ENCODE peak calls at places on chromosomes 1 and 21, in eight cellular contexts. Y is transverse colon, J is A549, C is PC-9, G is upper lobe of right lung, Q is AG04449, L is GM13976, O is body of pancreas. T is an unnamed sample.

GRCh38 chr1:111754964-111755320 is 759 bp upstream of the DDX20 start:
- DNase-seq in Y (peak), C (peak), J (peak), O (peak), Q (no peak), L (no peak), G (peak), T (peak)

GRCh38 chr1:30936541-30937171 is 28.1 kb upstream of the SDC3 start:
- DNase-seq in O (no peak), L (no peak), G (no peak), J (no peak), Q (no peak), Y (no peak), C (no peak), T (no peak)

GRCh38 chr1:223695941-223696340 is 16.4 kb upstream of the CAPN2 start:
- DNase-seq in J (no peak), Y (no peak), L (no peak), C (no peak), Q (no peak), O (no peak), G (no peak), T (no peak)

GRCh38 chr21:32733356-32733755 is 5.5 kb upstream of the SYNJ1 start:
- DNase-seq in L (no peak), Y (no peak), C (no peak), Q (no peak), J (no peak), O (no peak), G (no peak), T (peak)

GRCh38 chr1:2313651-2314296 is 77.6 kb downstream of the MORN1 start:
- DNase-seq in C (no peak), L (no peak), O (no peak), Q (no peak), J (no peak), G (no peak), Y (no peak), T (no peak)

GRCh38 chr1:150473659-150474058 is 13.6 kb upstream of the TARS2 start:
- DNase-seq in Q (no peak), L (no peak), C (no peak), J (no peak), G (no peak), O (no peak), Y (no peak), T (no peak)

GRCh38 chr1:240719953-240720700 is 108.2 kb upstream of the GREM2 start:
- DNase-seq in G (no peak), Y (no peak), C (no peak), O (no peak), J (no peak), Q (no peak), L (no peak), T (no peak)

GRCh38 chr21:42187976-42188653 is 30.8 kb upstream of the ABCG1 start:
- DNase-seq in L (peak), C (no peak), O (no peak), Q (no peak), J (no peak), G (no peak), Y (peak), T (peak)

GRCh38 chr1:246304468-246305259 is 202.4 kb downstream of the SMYD3 start:
- DNase-seq in C (no peak), Y (no peak), G (no peak), O (no peak), Q (no peak), J (no peak), L (no peak), T (no peak)

GRCh38 chr1:145884675-145885074 is 991 bp downstream of the ANKRD35 start:
- DNase-seq in J (no peak), Q (peak), C (no peak), O (no peak), G (no peak), Y (no peak), L (no peak), T (no peak)

GRCh38 chr1:18879791-18880309 is 20.4 kb upstream of the TAS1R2 start:
- DNase-seq in J (no peak), Q (no peak), L (no peak), G (no peak), O (no peak), C (no peak), Y (no peak), T (no peak)

GRCh38 chr1:121522061-121522759 is 337.4 kb downstream of the SRGAP2C start:
- DNase-seq in C (no peak), J (peak), L (no peak), Y (no peak), Q (no peak), O (peak), G (no peak), T (no peak)

DNA sequence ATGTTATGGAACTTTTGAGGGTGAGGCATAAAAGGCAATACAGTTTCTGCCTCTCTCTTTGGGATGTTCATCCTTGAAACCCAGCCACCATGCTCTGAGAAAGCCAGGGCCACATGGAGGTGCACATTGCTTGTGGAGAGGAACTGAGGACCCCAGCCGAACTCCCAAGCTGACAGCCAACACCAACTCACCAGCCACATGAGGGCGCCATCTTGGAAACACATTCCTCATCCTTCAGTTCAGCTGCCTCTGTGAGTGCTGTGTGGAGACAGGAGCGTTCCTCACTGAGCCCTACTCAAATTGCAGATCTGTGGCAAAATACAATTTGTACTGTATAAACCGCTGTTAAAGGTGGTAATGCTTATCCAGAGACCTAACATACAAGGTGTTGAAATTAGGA is 137.5 kb downstream of the GABPA start:
- DNase-seq in Q (no peak), L (no peak), J (no peak), C (no peak), O (no peak), G (no peak), Y (no peak), T (no peak)
- TF ChIP-seq CTCF in Q (no peak), L (no peak), J (no peak), C (no peak), O (no peak), G (no peak), Y (no peak), T (no peak)

GRCh38 chr1:173410794-173411236 is 66.3 kb upstream of the PRDX6 start:
- DNase-seq in C (no peak), Q (no peak), J (no peak), Y (no peak), G (no peak), O (no peak), L (peak), T (peak)

GRCh38 chr1:173409613-173410012 is 67.5 kb upstream of the PRDX6 start:
- DNase-seq in O (no peak), Y (peak), G (peak), C (no peak), L (no peak), J (no peak), Q (peak), T (no peak)

GRCh38 chr1:173410133-173410793 is 66.9 kb upstream of the PRDX6 start:
- DNase-seq in Y (no peak), G (no peak), Q (no peak), L (no peak), J (no peak), O (no peak), C (no peak), T (peak)

GRCh38 chr1:173407846-173408245 is 69.3 kb upstream of the PRDX6 start:
- DNase-seq in O (no peak), G (no peak), Q (no peak), J (no peak), L (no peak), Y (no peak), C (no peak), T (no peak)

DNA sequence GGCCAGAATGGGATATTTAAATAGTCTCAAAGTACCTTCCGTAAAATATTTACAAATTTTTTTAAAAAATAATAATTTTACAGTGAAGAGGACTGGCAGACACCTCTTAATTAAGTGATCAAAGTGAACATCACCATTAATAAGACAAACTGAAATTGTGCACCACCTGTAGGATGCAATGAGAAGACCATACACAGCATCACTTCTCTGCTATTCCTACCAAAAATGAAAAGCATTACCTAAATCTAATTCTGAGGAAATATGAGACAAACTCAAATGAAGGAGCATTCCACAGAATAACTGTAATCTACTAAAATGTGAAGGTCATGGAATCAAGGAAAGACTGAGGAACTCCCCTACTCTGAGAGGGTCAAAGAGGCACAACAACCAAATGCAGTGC is 68.2 kb upstream of the PRDX6 start:
- DNase-seq in C (no peak), Q (no peak), G (no peak), J (no peak), O (no peak), L (no peak), Y (no peak), T (no peak)
- TF ChIP-seq CTCF in C (no peak), Q (no peak), G (no peak), J (no peak), O (no peak), L (no peak), Y (no peak), T (peak)

GRCh38 chr21:26888256-26888655 is 43.0 kb upstream of the ADAMTS1 start:
- DNase-seq in C (no peak), L (no peak), J (no peak), G (no peak), Q (no peak), O (no peak), Y (no peak), T (no peak)
- TF ChIP-seq CTCF in C (no peak), L (no peak), J (no peak), G (no peak), Q (no peak), O (no peak), Y (no peak), T (no peak)

DNA sequence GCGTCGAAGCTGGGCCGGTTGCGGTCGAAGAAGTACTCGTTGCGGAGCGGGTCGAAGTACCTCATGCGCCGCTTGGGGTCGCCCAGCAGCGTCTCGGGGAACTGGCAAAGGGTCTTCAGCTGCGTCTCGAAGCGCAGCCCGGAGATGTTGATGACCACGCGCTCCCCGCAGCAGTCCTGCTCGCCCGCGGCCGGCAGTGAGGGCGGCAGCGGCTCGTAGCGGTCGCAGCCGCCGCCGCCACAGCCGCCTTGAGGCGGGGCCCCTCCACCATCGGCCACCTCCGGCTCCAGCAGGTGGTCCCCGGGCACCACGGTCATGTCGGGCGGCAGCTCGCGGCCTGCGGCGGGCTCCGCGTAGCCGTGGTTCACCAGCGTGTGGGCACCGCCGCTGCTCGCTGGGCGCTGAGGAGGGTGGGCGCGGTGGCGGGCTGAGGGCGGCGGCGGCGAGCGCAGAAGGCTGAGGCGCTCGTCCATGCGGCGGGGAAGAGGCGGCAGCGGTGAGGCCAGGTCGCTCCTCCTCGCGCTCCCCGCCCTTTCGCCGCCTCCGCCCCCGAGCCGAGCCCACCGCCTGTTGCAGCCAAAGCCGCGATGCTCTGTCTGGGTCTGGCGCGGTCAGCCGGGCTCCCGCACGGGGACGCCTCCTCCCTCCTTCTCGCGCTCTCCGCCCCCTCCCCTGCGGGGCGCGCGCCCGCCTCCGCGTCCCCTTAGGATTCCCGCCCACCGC is at the start of gene KCNA3:
- DNase-seq in G (peak), Y (peak), O (peak), C (no peak), L (peak), J (no peak), Q (no peak), T (peak)
- TF ChIP-seq CTCF in G (peak), Y (no peak), O (no peak), C (no peak), L (no peak), J (no peak), Q (no peak), T (peak)

DNA sequence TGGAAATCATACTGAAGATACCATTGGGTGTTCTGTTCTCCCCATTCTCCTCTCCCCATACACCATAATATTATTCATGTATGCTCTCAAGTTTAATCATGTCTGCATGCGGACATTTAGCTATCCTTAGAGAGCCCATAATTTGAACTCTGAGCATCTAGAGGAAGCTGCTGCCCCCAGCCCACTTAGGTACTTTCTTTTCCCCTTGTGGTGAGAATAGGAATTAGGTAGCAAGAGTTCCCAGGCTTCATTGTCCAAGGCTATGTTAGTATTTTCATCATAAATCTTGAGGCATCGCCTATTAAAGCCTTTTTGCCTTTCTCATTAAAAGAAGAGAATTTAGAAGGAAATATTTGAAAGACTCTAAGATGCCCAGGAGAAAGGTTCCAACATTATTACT is 96.3 kb downstream of the ROR1 start:
- DNase-seq in G (no peak), O (no peak), C (no peak), Y (no peak), L (no peak), J (no peak), Q (no peak), T (no peak)
- TF ChIP-seq CTCF in G (no peak), O (no peak), C (no peak), Y (no peak), L (no peak), J (no peak), Q (no peak), T (no peak)

DNA sequence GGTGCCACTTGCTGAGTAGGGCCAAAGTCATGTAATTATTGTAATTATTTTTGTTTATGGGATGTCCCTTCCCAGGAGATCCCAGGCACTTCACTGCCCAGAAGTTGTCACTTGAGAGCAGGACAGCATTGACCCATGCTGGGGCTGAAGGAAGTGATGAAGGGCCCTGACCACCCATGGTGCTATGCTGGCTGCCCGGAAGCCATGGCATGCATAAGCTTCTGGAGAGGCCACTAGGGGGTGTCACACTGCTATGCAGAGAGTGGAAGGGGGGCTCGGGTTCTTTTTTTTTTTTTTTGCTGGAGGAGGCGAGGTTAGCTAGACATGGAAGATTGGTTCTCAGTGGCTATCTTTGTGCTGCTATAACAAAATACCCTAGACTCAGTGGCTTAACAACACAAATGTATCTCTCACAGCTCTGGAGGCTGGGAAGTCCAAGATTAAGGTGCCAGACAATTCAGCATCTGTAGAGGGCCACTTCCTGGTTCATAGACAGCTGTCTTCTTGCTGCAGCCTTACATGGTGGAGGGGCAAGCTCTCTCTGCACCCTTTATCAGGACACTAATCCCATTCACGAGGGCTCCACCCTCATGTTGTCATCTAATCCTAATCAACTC is 84.9 kb downstream of the CNIH3 start:
- DNase-seq in Y (no peak), Q (no peak), O (no peak), G (no peak), C (no peak), J (peak), L (peak), T (peak)
- TF ChIP-seq CTCF in Y (no peak), Q (peak), O (no peak), G (peak), C (peak), J (no peak), L (peak), T (peak)

DNA sequence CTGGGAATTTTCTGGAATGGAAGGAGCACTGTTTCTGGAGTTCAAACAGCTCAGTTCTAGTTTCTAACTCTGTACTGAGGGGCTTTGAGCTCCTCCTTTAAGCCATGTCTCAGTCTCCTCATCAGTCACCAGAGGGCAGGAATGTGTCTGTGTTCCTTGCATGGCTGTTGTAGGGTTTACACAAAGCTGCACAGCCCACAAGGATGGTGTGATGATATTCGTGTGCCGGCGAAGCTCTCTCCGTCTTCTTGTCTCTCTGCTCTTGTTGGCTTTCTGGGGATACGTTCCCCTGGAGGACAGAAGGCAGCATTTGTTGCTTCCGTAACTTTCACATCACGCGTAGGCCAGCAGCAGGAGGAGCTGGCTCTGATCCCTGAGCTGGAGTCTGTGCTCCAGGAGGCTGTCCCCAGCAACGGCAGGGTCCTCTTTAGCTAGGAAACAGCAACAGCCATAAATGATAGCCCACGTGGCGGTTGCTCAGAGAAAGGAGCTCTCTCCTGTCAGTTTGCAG is 189.3 kb upstream of the VAMP3 start:
- DNase-seq in J (no peak), Y (no peak), G (no peak), Q (no peak), L (no peak), C (no peak), O (peak), T (no peak)
- TF ChIP-seq CTCF in J (no peak), Y (no peak), G (no peak), Q (no peak), L (no peak), C (no peak), O (no peak), T (no peak)

GRCh38 chr1:195886000-195886399 is 722.2 kb downstream of the KCNT2 start:
- DNase-seq in L (no peak), J (no peak), C (no peak), O (no peak), G (no peak), Y (no peak), Q (no peak), T (no peak)
- TF ChIP-seq CTCF in L (no peak), J (peak), C (peak), O (no peak), G (no peak), Y (no peak), Q (no peak), T (no peak)

GRCh38 chr1:160743266-160743665 is 4.2 kb downstream of the SLAMF7 start:
- DNase-seq in O (no peak), Q (no peak), J (no peak), G (no peak), L (no peak), C (no peak), Y (no peak), T (peak)

GRCh38 chr1:160742428-160743127 is 3.5 kb downstream of the SLAMF7 start:
- DNase-seq in L (no peak), Y (no peak), G (no peak), Q (no peak), O (no peak), C (no peak), J (no peak), T (no peak)

GRCh38 chr1:160746870-160747500 is 7.9 kb downstream of the SLAMF7 start:
- DNase-seq in G (no peak), Q (no peak), C (peak), O (no peak), J (no peak), L (no peak), Y (no peak), T (no peak)

GRCh38 chr1:160741597-160742348 is 2.7 kb downstream of the SLAMF7 start:
- DNase-seq in G (no peak), J (no peak), Q (no peak), O (no peak), L (no peak), C (no peak), Y (no peak), T (no peak)

DNA sequence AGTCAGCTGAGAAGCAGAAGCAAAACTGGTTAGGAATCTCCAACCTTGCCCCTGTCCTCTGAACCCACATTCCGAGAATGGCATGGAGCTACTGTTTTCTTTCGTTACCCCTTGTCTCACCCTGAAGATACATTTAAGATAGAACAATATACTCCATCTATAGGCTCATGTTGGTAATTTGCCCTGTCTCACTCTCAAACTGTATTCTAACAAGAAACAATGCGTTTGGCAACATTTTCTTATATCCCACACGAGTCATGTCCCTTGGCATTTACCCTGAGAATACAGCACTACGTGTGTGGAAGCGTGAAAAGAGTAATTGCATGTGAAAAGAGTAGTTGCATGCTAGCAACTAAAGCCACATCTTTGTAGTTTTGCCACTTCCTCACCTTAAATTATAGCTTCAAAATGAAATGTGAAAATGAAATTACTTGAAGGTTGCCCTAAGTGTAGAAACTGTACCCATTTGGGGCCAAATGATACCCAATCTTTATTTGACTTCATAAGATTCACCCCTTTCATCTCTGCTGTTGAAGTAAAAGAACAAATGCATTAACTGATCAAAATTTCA is 5.3 kb downstream of the SLAMF7 start:
- DNase-seq in C (no peak), J (no peak), G (no peak), L (no peak), O (no peak), Y (no peak), Q (no peak), T (peak)
- TF ChIP-seq CTCF in C (no peak), J (no peak), G (no peak), L (no peak), O (no peak), Y (no peak), Q (no peak), T (peak)

T was measured in activated CD8-positive, alpha-beta T cell treated with anti-CD3 and anti-CD28 coated beads for 36 hours.